ENCODE peak calls at places on chromosomes 4 and X, in seven cellular contexts. W, Q, B, R, J, H and S are unnamed samples.

GRCh38 chr4:24912252-24913098 is at the start of gene CCDC149:
- DNase-seq in W (peak), Q (peak), J (peak), H (peak), R (peak), B (peak), S (no peak)

GRCh38 chr4:86357608-86358007 is 2.2 kb downstream of the MAPK10 start:
- DNase-seq in H (no peak), B (no peak), J (no peak), R (no peak), Q (no peak), W (no peak), S (no peak)

GRCh38 chr4:80781436-80781835 is 249.1 kb upstream of the BMP3 start:
- DNase-seq in J (no peak), W (no peak), B (no peak), Q (no peak), H (no peak), R (no peak), S (no peak)

GRCh38 chrX:20519826-20520225 is 253.1 kb upstream of the RPS6KA3 start:
- DNase-seq in Q (no peak), J (no peak), B (no peak), R (no peak), H (no peak), W (no peak), S (no peak)

GRCh38 chrX:119502727-119503483 is 34.7 kb downstream of the SLC25A5 start:
- DNase-seq in J (no peak), B (no peak), Q (no peak), W (peak), H (peak), R (peak), S (no peak)

GRCh38 chr4:174928575-174929253 is 10.6 kb downstream of the ADAM29 start:
- DNase-seq in J (no peak), Q (no peak), H (no peak), B (no peak), W (no peak), R (no peak), S (no peak)

GRCh38 chrX:2351999-2352995 is 148.5 kb downstream of the DHRSX start:
- DNase-seq in W (no peak), R (no peak), Q (no peak), J (peak), H (no peak), B (no peak), S (no peak)

GRCh38 chrX:8879750-8880149 is 78.6 kb upstream of the FAM9A start:
- DNase-seq in W (no peak), H (peak), R (no peak), Q (no peak), J (peak), B (no peak), S (no peak)

GRCh38 chr4:184330008-184330400 is 112.3 kb upstream of the ENPP6 start:
- DNase-seq in R (no peak), H (peak), B (peak), W (peak), Q (no peak), J (no peak), S (no peak)

GRCh38 chrX:71637848-71638247 is 19.5 kb upstream of the CXCR3 start:
- DNase-seq in W (no peak), R (no peak), Q (no peak), H (no peak), B (no peak), J (no peak), S (no peak)

GRCh38 chrX:16444353-16444752 is 205.6 kb upstream of the S100G start:
- DNase-seq in J (no peak), R (no peak), B (no peak), Q (no peak), W (no peak), H (no peak), S (no peak)

GRCh38 chr4:160175064-160175643 is 1072.3 kb downstream of the RAPGEF2 start:
- DNase-seq in H (no peak), W (no peak), Q (no peak), B (peak), J (no peak), R (no peak), S (no peak)

GRCh38 chr4:148442830-148443549 is 776 bp upstream of the NR3C2 start:
- DNase-seq in R (no peak), W (peak), B (no peak), J (no peak), H (peak), Q (peak), S (no peak)

GRCh38 chrX:110684653-110685052 is 111.0 kb downstream of the CHRDL1 start:
- DNase-seq in Q (no peak), W (no peak), B (no peak), R (no peak), H (no peak), J (no peak), S (no peak)

GRCh38 chr4:70838972-70839536 is 636 bp downstream of the GRSF1 start:
- DNase-seq in R (peak), J (peak), W (peak), Q (peak), H (peak), B (peak), S (peak)

GRCh38 chr4:21795091-21795490 is 153.5 kb downstream of the KCNIP4 start:
- DNase-seq in R (no peak), J (no peak), W (no peak), Q (no peak), B (no peak), H (no peak), S (no peak)

GRCh38 chrX:24020280-24020876 is 6.6 kb downstream of the KLHL15 start:
- DNase-seq in W (no peak), Q (no peak), H (no peak), B (no peak), R (no peak), J (no peak), S (no peak)

GRCh38 chr4:140094701-140095420 is 59.1 kb downstream of the MAML3 start:
- DNase-seq in W (peak), B (peak), H (peak), R (peak), Q (no peak), J (no peak), S (peak)

GRCh38 chr4:113437124-113437523 is 324.4 kb downstream of the CAMK2D start:
- DNase-seq in H (no peak), Q (no peak), W (no peak), R (no peak), B (no peak), J (no peak), S (no peak)

GRCh38 chrX:39893417-39894338 is 204.1 kb downstream of the BCOR start:
- DNase-seq in R (no peak), W (no peak), H (no peak), J (no peak), Q (no peak), B (no peak), S (no peak)

GRCh38 chr4:127251423-127251822 is 381.3 kb upstream of the INTU start:
- DNase-seq in H (no peak), W (no peak), J (no peak), B (no peak), Q (no peak), R (no peak), S (no peak)

GRCh38 chr4:119025440-119025839 is 110.2 kb upstream of the MYOZ2 start:
- DNase-seq in Q (peak), R (no peak), W (no peak), J (no peak), H (peak), B (no peak), S (no peak)

GRCh38 chr4:52512291-52512690 is 146.8 kb downstream of the USP46 start:
- DNase-seq in B (no peak), H (no peak), Q (no peak), R (no peak), J (no peak), W (no peak), S (no peak)

GRCh38 chr4:128311659-128312392 is 24.2 kb upstream of the PGRMC2 start:
- DNase-seq in B (no peak), Q (no peak), J (no peak), W (no peak), R (no peak), H (no peak), S (no peak)

GRCh38 chrX:49165901-49166881 is 3.6 kb downstream of the MAGIX start:
- DNase-seq in B (peak), Q (peak), H (peak), J (peak), W (peak), R (peak), S (peak)

GRCh38 chrX:49164589-49165360 is 2.2 kb downstream of the MAGIX start:
- DNase-seq in W (no peak), Q (no peak), H (no peak), J (no peak), B (no peak), R (no peak), S (no peak)

GRCh38 chrX:49163555-49164419 is 1.2 kb downstream of the MAGIX start:
- DNase-seq in B (peak), H (peak), W (peak), R (peak), J (peak), Q (peak), S (peak)

GRCh38 chrX:49167740-49168108 is 4.0 kb upstream of the PLP2 start:
- DNase-seq in H (no peak), J (no peak), B (no peak), R (no peak), Q (no peak), W (no peak), S (no peak)

GRCh38 chrX:49166914-49167739 is 4.6 kb downstream of the MAGIX start:
- DNase-seq in H (peak), J (peak), B (peak), R (peak), Q (peak), W (peak), S (no peak)
- TF ChIP-seq POLR2A in H (peak), J (peak), B (no peak), R (no peak), Q (peak), W (peak), S (no peak)

DNA sequence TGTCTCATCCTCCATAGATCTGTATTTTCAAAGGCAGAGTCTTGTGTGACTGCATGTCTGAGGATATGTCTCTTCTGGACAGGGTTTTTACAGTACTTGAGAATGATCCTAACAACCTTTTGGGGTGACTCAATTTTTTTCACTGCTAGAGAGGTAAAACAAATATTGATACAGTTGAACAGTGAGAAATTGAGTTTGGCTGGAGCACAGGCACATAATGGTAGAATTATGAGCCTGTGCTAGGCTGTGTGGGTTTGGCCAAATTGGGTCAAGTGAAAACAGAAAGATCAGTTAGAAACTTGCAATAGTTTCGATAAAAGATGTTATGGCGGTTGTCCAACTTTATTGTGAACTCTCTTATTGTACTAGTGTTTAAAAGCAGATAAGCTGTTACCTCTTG is 23.3 kb upstream of the EOLA2 start:
- DNase-seq in J (no peak), B (no peak), H (no peak), Q (no peak), W (no peak), R (no peak), S (no peak)
- TF ChIP-seq CTCF in J (no peak), B (no peak), H (no peak), Q (no peak), W (no peak), R (no peak), S (no peak)

DNA sequence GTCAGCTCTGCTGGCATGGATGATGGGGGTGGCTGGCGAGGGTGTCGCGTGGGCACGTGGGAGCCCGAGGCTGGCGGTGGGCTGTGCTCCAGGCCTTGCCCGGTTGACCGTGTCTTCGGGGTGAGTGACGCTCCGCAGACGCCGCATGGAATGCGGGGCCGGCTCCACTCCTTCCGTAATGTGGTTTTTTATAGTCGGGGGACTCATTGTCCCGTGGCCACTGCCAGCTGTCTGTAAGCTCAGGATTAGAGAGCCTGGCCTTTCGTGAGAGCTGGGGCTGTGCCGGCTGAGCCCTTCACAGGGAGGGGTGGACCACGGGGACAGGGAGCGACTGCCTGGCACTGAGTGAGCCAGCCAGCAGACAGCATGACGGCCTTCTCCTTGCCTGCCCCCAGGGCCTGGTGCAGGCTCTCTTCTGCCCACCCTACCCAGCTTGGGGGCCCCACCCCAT is 20.4 kb downstream of the DOK7 start:
- DNase-seq in J (no peak), W (no peak), H (no peak), Q (no peak), B (peak), R (no peak), S (no peak)
- TF ChIP-seq POLR2A in J (no peak), W (no peak), H (no peak), Q (no peak), B (no peak), R (no peak), S (no peak)

DNA sequence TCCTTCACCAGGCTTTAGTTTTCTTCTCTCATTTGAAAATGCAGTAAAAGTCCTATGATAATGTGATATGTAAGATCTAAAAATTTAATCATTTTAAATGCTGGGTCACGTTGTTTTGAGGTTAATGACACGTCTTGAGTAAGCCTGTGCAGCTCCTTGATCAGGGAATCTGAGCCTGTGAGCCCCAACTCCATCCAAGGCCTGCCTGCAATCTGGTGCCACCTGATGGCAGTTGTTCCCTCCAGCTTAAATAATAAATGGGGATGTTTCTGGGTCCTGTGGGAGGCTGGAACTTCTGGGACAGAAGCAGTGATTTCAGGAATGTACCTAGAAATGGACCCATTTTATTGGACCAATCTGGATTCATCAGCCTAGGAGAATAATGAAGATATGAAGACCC is 455.4 kb upstream of the ADGRL3 start:
- DNase-seq in B (no peak), H (no peak), W (no peak), J (no peak), Q (no peak), R (no peak), S (no peak)
- TF ChIP-seq CTCF in B (no peak), H (no peak), W (no peak), J (no peak), Q (no peak), R (no peak), S (no peak)

DNA sequence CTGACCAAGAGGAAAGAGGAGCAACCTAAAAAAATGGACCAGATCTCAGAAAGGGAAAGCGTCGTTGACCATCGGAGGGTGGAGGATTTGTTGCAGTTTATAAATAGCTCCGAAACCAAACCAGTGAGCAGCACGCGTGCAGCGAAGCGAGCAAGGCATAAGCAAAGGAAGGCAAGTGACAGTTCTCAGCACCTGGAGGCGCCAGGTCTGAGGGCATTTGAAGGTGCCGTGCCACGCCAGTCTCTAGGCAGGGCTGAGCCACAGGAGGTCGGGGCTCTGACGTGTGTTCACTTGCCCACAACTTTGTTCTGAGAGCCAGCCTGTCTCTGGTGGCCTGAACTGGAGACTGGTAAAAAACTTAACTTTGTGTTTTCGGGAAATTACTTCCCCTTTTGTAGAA is 59.7 kb downstream of the TNIP2 start:
- DNase-seq in J (no peak), Q (no peak), R (no peak), B (no peak), W (no peak), H (no peak), S (no peak)
- TF ChIP-seq POLR2A in J (no peak), Q (no peak), R (no peak), B (no peak), W (no peak), H (no peak), S (no peak)

GRCh38 chr4:43837604-43838003 is 611.0 kb downstream of the KCTD8 start:
- DNase-seq in B (no peak), Q (no peak), W (no peak), R (no peak), H (no peak), J (no peak), S (no peak)

GRCh38 chr4:43846111-43846587 is 602.5 kb downstream of the KCTD8 start:
- DNase-seq in R (no peak), W (no peak), B (peak), H (no peak), J (no peak), Q (no peak), S (no peak)

GRCh38 chr4:43843501-43843900 is 605.1 kb downstream of the KCTD8 start:
- DNase-seq in J (no peak), H (no peak), W (no peak), R (no peak), Q (no peak), B (no peak), S (no peak)

GRCh38 chr4:43837171-43837570 is 611.4 kb downstream of the KCTD8 start:
- DNase-seq in R (no peak), W (no peak), J (no peak), H (no peak), Q (no peak), B (no peak), S (no peak)

DNA sequence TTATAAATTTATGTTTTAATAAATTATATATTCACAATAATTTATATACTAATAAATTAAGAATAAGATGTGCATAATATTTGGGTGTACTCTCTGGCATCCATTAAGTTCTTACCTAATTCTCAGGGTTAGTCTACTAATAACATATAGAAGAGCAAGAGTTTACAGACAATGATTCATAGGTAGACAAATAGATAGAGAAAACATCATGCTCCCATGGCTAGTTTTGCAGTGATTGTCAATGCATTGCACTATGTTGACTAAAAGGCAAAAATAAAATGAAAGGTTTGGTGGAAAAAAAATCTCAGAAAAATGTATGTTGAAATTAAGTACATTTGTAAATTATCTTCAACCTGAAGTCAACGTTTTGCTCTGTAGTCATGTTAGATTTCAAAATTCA is 606.0 kb downstream of the KCTD8 start:
- DNase-seq in B (no peak), J (no peak), H (no peak), W (no peak), R (no peak), Q (no peak), S (no peak)
- TF ChIP-seq CTCF in B (no peak), J (no peak), H (no peak), W (no peak), R (no peak), Q (no peak), S (no peak)

GRCh38 chrX:107700317-107700774 is 72.0 kb downstream of the PRPS1 start:
- DNase-seq in J (no peak), H (peak), R (peak), B (no peak), W (peak), Q (peak), S (no peak)
- TF ChIP-seq POLR2A in J (no peak), H (peak), R (no peak), B (no peak), W (no peak), Q (peak), S (no peak)

GRCh38 chr4:95510145-95510544 is 38.6 kb downstream of the UNC5C start:
- DNase-seq in R (no peak), H (no peak), B (no peak), J (peak), W (no peak), Q (no peak), S (no peak)
- TF ChIP-seq CTCF in R (peak), H (peak), B (no peak), J (no peak), W (no peak), Q (peak), S (peak)

DNA sequence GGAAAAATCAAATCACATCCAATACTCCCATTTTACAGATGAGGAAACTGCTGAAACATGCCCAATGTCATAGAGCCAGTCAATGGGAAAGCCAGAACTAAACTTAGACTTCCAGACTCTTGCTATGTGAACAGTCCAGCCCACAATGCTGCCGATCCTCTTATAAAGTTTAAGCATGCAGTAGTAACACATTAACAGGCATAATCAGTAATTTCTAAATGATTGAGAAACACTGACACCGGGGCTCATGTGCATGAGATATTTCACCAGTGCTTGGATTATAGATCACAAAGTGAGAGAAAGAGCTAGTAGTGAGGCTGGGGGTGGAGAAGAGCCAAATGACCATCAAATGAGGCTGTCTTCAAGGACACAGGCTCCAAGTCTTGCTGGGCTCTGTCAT is 2.5 kb downstream of the BDH2 start:
- DNase-seq in R (no peak), H (no peak), J (no peak), B (no peak), Q (no peak), W (no peak), S (no peak)
- TF ChIP-seq POLR2A in R (no peak), H (no peak), J (no peak), B (no peak), Q (no peak), W (no peak), S (no peak)